ENCODE peak calls at places on chromosomes 2 and 18, in seven cellular contexts. H is WTC11, G is HepG2, J is HCT116, W is H1, D is GM12878, R is K562. B is an unnamed sample.

GRCh38 chr2:166643980-166644379 is 149.9 kb upstream of the SCN7A start:
- DNase-seq in H (no peak), G (no peak), J (no peak), W (no peak), D (no peak), R (no peak), B (no peak)

GRCh38 chr2:64284751-64285150 is 140.5 kb upstream of the PELI1 start:
- DNase-seq in H (no peak), G (no peak), J (no peak), W (no peak), D (no peak), R (no peak), B (no peak)

GRCh38 chr18:77749189-77749588 is 499.5 kb downstream of the GALR1 start:
- DNase-seq in H (peak; percentile 77), G (no peak), J (no peak), W (peak; percentile 85), D (no peak), R (peak; percentile 26), B (peak; percentile 35)

GRCh38 chr18:51727780-51728179 is 530.3 kb upstream of the MEX3C start:
- DNase-seq in H (no peak), G (no peak), J (no peak), W (no peak), D (no peak), R (no peak), B (no peak)

GRCh38 chr2:240955306-240956101 is 42.9 kb upstream of the SNED1 start:
- DNase-seq in H (no peak), G (no peak), J (no peak), W (peak; percentile 43), D (no peak), R (no peak), B (no peak)

GRCh38 chr2:37456479-37456878 is 112.0 kb downstream of the QPCT start:
- DNase-seq in H (no peak), G (no peak), J (no peak), W (no peak), D (no peak), R (no peak), B (no peak)

GRCh38 chr2:46988733-46989481 is 73.3 kb upstream of the MCFD2 start:
- DNase-seq in H (peak; percentile 49), G (peak; percentile 88), J (no peak), W (no peak), D (no peak), R (no peak), B (no peak)

GRCh38 chr18:46071615-46071893 is 506 bp downstream of the PSTPIP2 start:
- DNase-seq in H (no peak), G (no peak), J (no peak), W (no peak), D (no peak), R (no peak), B (no peak)

GRCh38 chr2:68715353-68716041 is 19.1 kb upstream of the ARHGAP25 start:
- DNase-seq in H (peak; percentile 83), G (peak; percentile 71), J (peak; percentile 62), W (peak; percentile 81), D (peak; percentile 59), R (peak; percentile 76), B (peak; percentile 82)

GRCh38 chr2:143284087-143284675 is 155.0 kb downstream of the ARHGAP15 start:
- DNase-seq in H (peak; percentile 17), G (peak; percentile 35), J (peak; percentile 47), W (no peak), D (no peak), R (peak; percentile 15), B (peak; percentile 54)

GRCh38 chr2:172361360-172361759 is 66.0 kb upstream of the ITGA6 start:
- DNase-seq in H (no peak), G (no peak), J (no peak), W (no peak), D (no peak), R (no peak), B (no peak)

GRCh38 chr2:98664323-98664722 is 55.9 kb downstream of the UNC50 start:
- DNase-seq in H (no peak), G (no peak), J (peak; percentile 13), W (no peak), D (no peak), R (no peak), B (no peak)

GRCh38 chr2:111678651-111679050 is 205.3 kb downstream of the ANAPC1 start:
- DNase-seq in H (no peak), G (no peak), J (no peak), W (no peak), D (no peak), R (no peak), B (no peak)

GRCh38 chr2:150522269-150522668 is 34.8 kb upstream of the RND3 start:
- DNase-seq in H (no peak), G (no peak), J (no peak), W (no peak), D (no peak), R (no peak), B (no peak)

GRCh38 chr2:133135035-133135654 is 433.1 kb downstream of the NCKAP5 start:
- DNase-seq in H (no peak), G (no peak), J (no peak), W (no peak), D (no peak), R (no peak), B (no peak)

GRCh38 chr2:234533631-234534030 is 36.8 kb upstream of the ARL4C start:
- DNase-seq in H (no peak), G (no peak), J (no peak), W (no peak), D (no peak), R (no peak), B (no peak)

GRCh38 chr2:216856666-216857065 is 3.2 kb downstream of the TNP1 start:
- DNase-seq in H (no peak), G (no peak), J (no peak), W (no peak), D (no peak), R (no peak), B (no peak)

GRCh38 chr18:70454705-70455322 is 166.0 kb downstream of the SOCS6 start:
- DNase-seq in H (no peak), G (peak; percentile 60), J (peak; percentile 67), W (no peak), D (no peak), R (peak; percentile 48), B (peak; percentile 24)

GRCh38 chr2:108958632-108959341 is 30.2 kb downstream of the EDAR start:
- DNase-seq in H (no peak), G (no peak), J (no peak), W (no peak), D (no peak), R (no peak), B (no peak)

GRCh38 chr2:156457523-156458228 is 21.5 kb downstream of the GPD2 start:
- DNase-seq in H (no peak), G (no peak), J (no peak), W (no peak), D (no peak), R (no peak), B (no peak)

GRCh38 chr18:11324956-11325873 is 175.8 kb upstream of the PIEZO2 start:
- DNase-seq in H (no peak), G (peak; percentile 55), J (no peak), W (no peak), D (peak; percentile 63), R (no peak), B (no peak)

GRCh38 chr18:23453657-23454011 is 547 bp downstream of the RIOK3 start:
- DNase-seq in H (no peak), G (peak; percentile 23), J (no peak), W (no peak), D (no peak), R (no peak), B (no peak)
- TF ChIP-seq SP1 in H (no peak), G (no peak), J (no peak), W (no peak), D (no peak), R (no peak), B (no peak)

DNA sequence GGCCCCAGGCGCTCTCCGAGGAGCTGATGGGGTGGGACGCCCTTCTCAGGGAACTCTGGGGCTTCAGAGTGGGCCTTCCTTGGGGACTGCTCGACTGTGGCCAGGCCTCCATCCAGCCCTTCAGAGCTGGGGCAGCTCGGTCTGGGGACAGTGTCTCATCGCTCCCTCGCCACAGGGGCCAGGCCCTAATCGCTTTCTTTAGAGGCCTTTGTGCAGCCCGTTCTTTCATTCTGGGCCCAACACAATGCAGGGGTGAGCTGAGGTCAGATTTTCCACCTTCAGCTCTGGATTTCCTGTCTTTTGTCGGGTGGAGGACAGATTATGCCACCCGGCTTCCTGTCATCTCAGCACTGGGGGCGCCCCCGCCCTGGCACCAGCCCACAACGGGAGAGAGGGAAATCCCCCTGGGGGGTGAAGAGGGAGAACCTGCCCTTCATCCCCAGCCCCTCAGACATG is 25.2 kb downstream of the MYCN start:
- DNase-seq in H (no peak), G (no peak), J (no peak), W (no peak), D (no peak), R (no peak), B (no peak)
- TF ChIP-seq SP1 in H (no peak), G (no peak), J (no peak), W (no peak), D (no peak), R (no peak), B (no peak)

GRCh38 chr2:159000072-159000471 is 31.6 kb downstream of the TANC1 start:
- DNase-seq in H (no peak), G (no peak), J (no peak), W (no peak), D (no peak), R (no peak), B (no peak)

GRCh38 chr2:158997037-158997785 is 28.8 kb downstream of the TANC1 start:
- DNase-seq in H (no peak), G (peak; percentile 18), J (no peak), W (no peak), D (no peak), R (no peak), B (no peak)

GRCh38 chr2:158996378-158996993 is 28.0 kb downstream of the TANC1 start:
- DNase-seq in H (no peak), G (no peak), J (no peak), W (no peak), D (no peak), R (no peak), B (no peak)

GRCh38 chr2:158999458-158999857 is 31.0 kb downstream of the TANC1 start:
- DNase-seq in H (no peak), G (peak; percentile 90), J (no peak), W (no peak), D (no peak), R (no peak), B (no peak)

GRCh38 chr2:158998486-158999248 is 30.2 kb downstream of the TANC1 start:
- DNase-seq in H (no peak), G (peak; percentile 86), J (no peak), W (no peak), D (no peak), R (no peak), B (no peak)
- TF ChIP-seq SP1 in H (no peak), G (no peak), J (no peak), W (no peak), D (no peak), R (no peak), B (no peak)

GRCh38 chr18:7236899-7237298 is 6.0 kb downstream of the LRRC30 start:
- DNase-seq in H (no peak), G (no peak), J (no peak), W (no peak), D (no peak), R (no peak), B (no peak)
- TF ChIP-seq SP1 in H (no peak), G (no peak), J (no peak), W (no peak), D (no peak), R (no peak), B (no peak)